ENCODE peak calls at places on chromosomes 1 and 21, in ten cellular contexts. One of them, this sample, is unnamed.
A peak's percentile ranks its signal among the peaks of the same experiment; 100 is the strongest.

GRCh38 chr1:246035060-246035531 is 472.0 kb downstream of the SMYD3 start:
- DNase-seq in mucosa of descending colon: no peak
- DNase-seq in NCI-H524 treated with DMSO at 0.1 percent for 48 hours: no peak
- DNase-seq in nephron progenitor cell: no peak
- DNase-seq in activated gamma-delta T cell treated with anti-CD3 and anti-CD28 coated beads, Interleukin-2, amount 50 U/mL, for 16 hours: no peak
- DNase-seq in stimulated activated CD8-positive, alpha-beta memory T cell treated with anti-CD3 and anti-CD28 coated beads, Interleukin-15, amount 100 ng/mL, for 1 hour: no peak
- DNase-seq in H54: no peak
- DNase-seq in cerebellar cortex: peak; percentile 30
- DNase-seq in endothelial cell: no peak
- DNase-seq in NCI-H1417 treated with DMSO at 0.1 percent for 48 hours: no peak
- DNase-seq in this sample: no peak

GRCh38 chr1:15355968-15356621 is 53.6 kb upstream of the EFHD2 start:
- DNase-seq in mucosa of descending colon: no peak
- DNase-seq in NCI-H524 treated with DMSO at 0.1 percent for 48 hours: no peak
- DNase-seq in nephron progenitor cell: no peak
- DNase-seq in activated gamma-delta T cell treated with anti-CD3 and anti-CD28 coated beads, Interleukin-2, amount 50 U/mL, for 16 hours: no peak
- DNase-seq in stimulated activated CD8-positive, alpha-beta memory T cell treated with anti-CD3 and anti-CD28 coated beads, Interleukin-15, amount 100 ng/mL, for 1 hour: no peak
- DNase-seq in H54: peak; percentile 34
- DNase-seq in cerebellar cortex: no peak
- DNase-seq in endothelial cell: no peak
- DNase-seq in NCI-H1417 treated with DMSO at 0.1 percent for 48 hours: no peak
- DNase-seq in this sample: no peak

GRCh38 chr1:88801575-88802208 is 89.7 kb downstream of the GTF2B start:
- DNase-seq in mucosa of descending colon: no peak
- DNase-seq in NCI-H524 treated with DMSO at 0.1 percent for 48 hours: no peak
- DNase-seq in nephron progenitor cell: no peak
- DNase-seq in activated gamma-delta T cell treated with anti-CD3 and anti-CD28 coated beads, Interleukin-2, amount 50 U/mL, for 16 hours: no peak
- DNase-seq in stimulated activated CD8-positive, alpha-beta memory T cell treated with anti-CD3 and anti-CD28 coated beads, Interleukin-15, amount 100 ng/mL, for 1 hour: no peak
- DNase-seq in H54: no peak
- DNase-seq in cerebellar cortex: no peak
- DNase-seq in endothelial cell: no peak
- DNase-seq in NCI-H1417 treated with DMSO at 0.1 percent for 48 hours: no peak
- DNase-seq in this sample: no peak

GRCh38 chr1:25858494-25858893 is 763 bp downstream of the AUNIP start:
- DNase-seq in mucosa of descending colon: no peak
- DNase-seq in NCI-H524 treated with DMSO at 0.1 percent for 48 hours: no peak
- DNase-seq in nephron progenitor cell: no peak
- DNase-seq in activated gamma-delta T cell treated with anti-CD3 and anti-CD28 coated beads, Interleukin-2, amount 50 U/mL, for 16 hours: no peak
- DNase-seq in stimulated activated CD8-positive, alpha-beta memory T cell treated with anti-CD3 and anti-CD28 coated beads, Interleukin-15, amount 100 ng/mL, for 1 hour: no peak
- DNase-seq in H54: no peak
- DNase-seq in cerebellar cortex: no peak
- DNase-seq in endothelial cell: no peak
- DNase-seq in NCI-H1417 treated with DMSO at 0.1 percent for 48 hours: no peak
- DNase-seq in this sample: no peak

GRCh38 chr1:171488190-171488929 is 3.0 kb downstream of the PRRC2C start:
- DNase-seq in mucosa of descending colon: no peak
- DNase-seq in NCI-H524 treated with DMSO at 0.1 percent for 48 hours: no peak
- DNase-seq in nephron progenitor cell: no peak
- DNase-seq in activated gamma-delta T cell treated with anti-CD3 and anti-CD28 coated beads, Interleukin-2, amount 50 U/mL, for 16 hours: no peak
- DNase-seq in stimulated activated CD8-positive, alpha-beta memory T cell treated with anti-CD3 and anti-CD28 coated beads, Interleukin-15, amount 100 ng/mL, for 1 hour: no peak
- DNase-seq in H54: no peak
- DNase-seq in cerebellar cortex: no peak
- DNase-seq in endothelial cell: no peak
- DNase-seq in NCI-H1417 treated with DMSO at 0.1 percent for 48 hours: no peak
- DNase-seq in this sample: no peak

GRCh38 chr1:37120279-37120678 is 86.0 kb upstream of the GRIK3 start:
- DNase-seq in mucosa of descending colon: no peak
- DNase-seq in NCI-H524 treated with DMSO at 0.1 percent for 48 hours: no peak
- DNase-seq in nephron progenitor cell: no peak
- DNase-seq in activated gamma-delta T cell treated with anti-CD3 and anti-CD28 coated beads, Interleukin-2, amount 50 U/mL, for 16 hours: no peak
- DNase-seq in stimulated activated CD8-positive, alpha-beta memory T cell treated with anti-CD3 and anti-CD28 coated beads, Interleukin-15, amount 100 ng/mL, for 1 hour: no peak
- DNase-seq in H54: no peak
- DNase-seq in cerebellar cortex: no peak
- DNase-seq in endothelial cell: no peak
- DNase-seq in NCI-H1417 treated with DMSO at 0.1 percent for 48 hours: no peak
- DNase-seq in this sample: no peak

GRCh38 chr1:159925713-159926066 is 383 bp upstream of the TAGLN2 start:
- DNase-seq in mucosa of descending colon: no peak
- DNase-seq in NCI-H524 treated with DMSO at 0.1 percent for 48 hours: no peak
- DNase-seq in nephron progenitor cell: no peak
- DNase-seq in activated gamma-delta T cell treated with anti-CD3 and anti-CD28 coated beads, Interleukin-2, amount 50 U/mL, for 16 hours: no peak
- DNase-seq in stimulated activated CD8-positive, alpha-beta memory T cell treated with anti-CD3 and anti-CD28 coated beads, Interleukin-15, amount 100 ng/mL, for 1 hour: no peak
- DNase-seq in H54: peak; percentile 69
- DNase-seq in cerebellar cortex: no peak
- DNase-seq in endothelial cell: no peak
- DNase-seq in NCI-H1417 treated with DMSO at 0.1 percent for 48 hours: no peak
- DNase-seq in this sample: no peak

GRCh38 chr1:19882111-19883071 is at the start of gene OTUD3:
- DNase-seq in mucosa of descending colon: peak; percentile 96
- DNase-seq in NCI-H524 treated with DMSO at 0.1 percent for 48 hours: peak; percentile 71
- DNase-seq in nephron progenitor cell: peak; percentile 93
- DNase-seq in activated gamma-delta T cell treated with anti-CD3 and anti-CD28 coated beads, Interleukin-2, amount 50 U/mL, for 16 hours: peak; percentile 91
- DNase-seq in stimulated activated CD8-positive, alpha-beta memory T cell treated with anti-CD3 and anti-CD28 coated beads, Interleukin-15, amount 100 ng/mL, for 1 hour: peak; percentile 90
- DNase-seq in H54: peak; percentile 87
- DNase-seq in cerebellar cortex: peak; percentile 99
- DNase-seq in endothelial cell: peak; percentile 95
- DNase-seq in NCI-H1417 treated with DMSO at 0.1 percent for 48 hours: peak; percentile 97
- DNase-seq in this sample: peak; percentile 97

GRCh38 chr1:197519741-197520334 is 251.8 kb downstream of the CRB1 start:
- DNase-seq in mucosa of descending colon: no peak
- DNase-seq in NCI-H524 treated with DMSO at 0.1 percent for 48 hours: no peak
- DNase-seq in nephron progenitor cell: no peak
- DNase-seq in activated gamma-delta T cell treated with anti-CD3 and anti-CD28 coated beads, Interleukin-2, amount 50 U/mL, for 16 hours: no peak
- DNase-seq in stimulated activated CD8-positive, alpha-beta memory T cell treated with anti-CD3 and anti-CD28 coated beads, Interleukin-15, amount 100 ng/mL, for 1 hour: no peak
- DNase-seq in H54: no peak
- DNase-seq in cerebellar cortex: peak; percentile 8
- DNase-seq in endothelial cell: no peak
- DNase-seq in NCI-H1417 treated with DMSO at 0.1 percent for 48 hours: no peak
- DNase-seq in this sample: no peak

GRCh38 chr1:24776821-24777220 is 31.6 kb downstream of the CLIC4 start:
- DNase-seq in mucosa of descending colon: no peak
- DNase-seq in NCI-H524 treated with DMSO at 0.1 percent for 48 hours: no peak
- DNase-seq in nephron progenitor cell: no peak
- DNase-seq in activated gamma-delta T cell treated with anti-CD3 and anti-CD28 coated beads, Interleukin-2, amount 50 U/mL, for 16 hours: no peak
- DNase-seq in stimulated activated CD8-positive, alpha-beta memory T cell treated with anti-CD3 and anti-CD28 coated beads, Interleukin-15, amount 100 ng/mL, for 1 hour: no peak
- DNase-seq in H54: no peak
- DNase-seq in cerebellar cortex: no peak
- DNase-seq in endothelial cell: no peak
- DNase-seq in NCI-H1417 treated with DMSO at 0.1 percent for 48 hours: no peak
- DNase-seq in this sample: no peak

GRCh38 chr1:37794372-37795339 is 1.0 kb downstream of the MANEAL start:
- DNase-seq in mucosa of descending colon: no peak
- DNase-seq in NCI-H524 treated with DMSO at 0.1 percent for 48 hours: no peak
- DNase-seq in nephron progenitor cell: no peak
- DNase-seq in activated gamma-delta T cell treated with anti-CD3 and anti-CD28 coated beads, Interleukin-2, amount 50 U/mL, for 16 hours: no peak
- DNase-seq in stimulated activated CD8-positive, alpha-beta memory T cell treated with anti-CD3 and anti-CD28 coated beads, Interleukin-15, amount 100 ng/mL, for 1 hour: no peak
- DNase-seq in H54: no peak
- DNase-seq in cerebellar cortex: peak; percentile 32
- DNase-seq in endothelial cell: no peak
- DNase-seq in NCI-H1417 treated with DMSO at 0.1 percent for 48 hours: no peak
- DNase-seq in this sample: no peak

GRCh38 chr1:77282187-77282865 is 507 bp downstream of the AK5 start:
- DNase-seq in mucosa of descending colon: peak; percentile 22
- DNase-seq in NCI-H524 treated with DMSO at 0.1 percent for 48 hours: peak; percentile 21
- DNase-seq in nephron progenitor cell: peak; percentile 49
- DNase-seq in activated gamma-delta T cell treated with anti-CD3 and anti-CD28 coated beads, Interleukin-2, amount 50 U/mL, for 16 hours: peak; percentile 3
- DNase-seq in stimulated activated CD8-positive, alpha-beta memory T cell treated with anti-CD3 and anti-CD28 coated beads, Interleukin-15, amount 100 ng/mL, for 1 hour: no peak
- DNase-seq in H54: peak; percentile 61
- DNase-seq in cerebellar cortex: no peak
- DNase-seq in endothelial cell: peak; percentile 37
- DNase-seq in NCI-H1417 treated with DMSO at 0.1 percent for 48 hours: no peak
- DNase-seq in this sample: no peak

GRCh38 chr21:45127937-45128336 is 53.6 kb downstream of the ADARB1 start:
- DNase-seq in mucosa of descending colon: no peak
- DNase-seq in NCI-H524 treated with DMSO at 0.1 percent for 48 hours: no peak
- DNase-seq in nephron progenitor cell: no peak
- DNase-seq in activated gamma-delta T cell treated with anti-CD3 and anti-CD28 coated beads, Interleukin-2, amount 50 U/mL, for 16 hours: no peak
- DNase-seq in stimulated activated CD8-positive, alpha-beta memory T cell treated with anti-CD3 and anti-CD28 coated beads, Interleukin-15, amount 100 ng/mL, for 1 hour: no peak
- DNase-seq in H54: no peak
- DNase-seq in cerebellar cortex: peak; percentile 71
- DNase-seq in endothelial cell: no peak
- DNase-seq in NCI-H1417 treated with DMSO at 0.1 percent for 48 hours: no peak
- DNase-seq in this sample: no peak

GRCh38 chr1:171819946-171820345 is 21.4 kb upstream of the DNM3 start:
- DNase-seq in mucosa of descending colon: no peak
- DNase-seq in NCI-H524 treated with DMSO at 0.1 percent for 48 hours: no peak
- DNase-seq in nephron progenitor cell: no peak
- DNase-seq in activated gamma-delta T cell treated with anti-CD3 and anti-CD28 coated beads, Interleukin-2, amount 50 U/mL, for 16 hours: no peak
- DNase-seq in stimulated activated CD8-positive, alpha-beta memory T cell treated with anti-CD3 and anti-CD28 coated beads, Interleukin-15, amount 100 ng/mL, for 1 hour: no peak
- DNase-seq in H54: no peak
- DNase-seq in cerebellar cortex: peak; percentile 75
- DNase-seq in endothelial cell: no peak
- DNase-seq in NCI-H1417 treated with DMSO at 0.1 percent for 48 hours: no peak
- DNase-seq in this sample: no peak

GRCh38 chr1:222346955-222347354 is 200.9 kb downstream of the HHIPL2 start:
- DNase-seq in mucosa of descending colon: no peak
- DNase-seq in NCI-H524 treated with DMSO at 0.1 percent for 48 hours: no peak
- DNase-seq in nephron progenitor cell: no peak
- DNase-seq in activated gamma-delta T cell treated with anti-CD3 and anti-CD28 coated beads, Interleukin-2, amount 50 U/mL, for 16 hours: no peak
- DNase-seq in stimulated activated CD8-positive, alpha-beta memory T cell treated with anti-CD3 and anti-CD28 coated beads, Interleukin-15, amount 100 ng/mL, for 1 hour: no peak
- DNase-seq in H54: no peak
- DNase-seq in cerebellar cortex: peak; percentile 76
- DNase-seq in endothelial cell: no peak
- DNase-seq in NCI-H1417 treated with DMSO at 0.1 percent for 48 hours: no peak
- DNase-seq in this sample: no peak

GRCh38 chr1:7373936-7374760 is 396.9 kb upstream of the VAMP3 start:
- DNase-seq in mucosa of descending colon: no peak
- DNase-seq in NCI-H524 treated with DMSO at 0.1 percent for 48 hours: no peak
- DNase-seq in nephron progenitor cell: no peak
- DNase-seq in activated gamma-delta T cell treated with anti-CD3 and anti-CD28 coated beads, Interleukin-2, amount 50 U/mL, for 16 hours: no peak
- DNase-seq in stimulated activated CD8-positive, alpha-beta memory T cell treated with anti-CD3 and anti-CD28 coated beads, Interleukin-15, amount 100 ng/mL, for 1 hour: no peak
- DNase-seq in H54: no peak
- DNase-seq in cerebellar cortex: peak; percentile 17
- DNase-seq in endothelial cell: no peak
- DNase-seq in NCI-H1417 treated with DMSO at 0.1 percent for 48 hours: no peak
- DNase-seq in this sample: no peak

GRCh38 chr21:44992608-44993031 is 52.8 kb downstream of the SLX9 start:
- DNase-seq in mucosa of descending colon: no peak
- DNase-seq in NCI-H524 treated with DMSO at 0.1 percent for 48 hours: no peak
- DNase-seq in nephron progenitor cell: no peak
- DNase-seq in activated gamma-delta T cell treated with anti-CD3 and anti-CD28 coated beads, Interleukin-2, amount 50 U/mL, for 16 hours: no peak
- DNase-seq in stimulated activated CD8-positive, alpha-beta memory T cell treated with anti-CD3 and anti-CD28 coated beads, Interleukin-15, amount 100 ng/mL, for 1 hour: no peak
- DNase-seq in H54: no peak
- DNase-seq in cerebellar cortex: no peak
- DNase-seq in endothelial cell: no peak
- DNase-seq in NCI-H1417 treated with DMSO at 0.1 percent for 48 hours: no peak
- DNase-seq in this sample: no peak

GRCh38 chr1:7552402-7552801 is 218.7 kb upstream of the VAMP3 start:
- DNase-seq in mucosa of descending colon: peak; percentile 19
- DNase-seq in NCI-H524 treated with DMSO at 0.1 percent for 48 hours: no peak
- DNase-seq in nephron progenitor cell: peak; percentile 63
- DNase-seq in activated gamma-delta T cell treated with anti-CD3 and anti-CD28 coated beads, Interleukin-2, amount 50 U/mL, for 16 hours: no peak
- DNase-seq in stimulated activated CD8-positive, alpha-beta memory T cell treated with anti-CD3 and anti-CD28 coated beads, Interleukin-15, amount 100 ng/mL, for 1 hour: no peak
- DNase-seq in H54: no peak
- DNase-seq in cerebellar cortex: no peak
- DNase-seq in endothelial cell: no peak
- DNase-seq in NCI-H1417 treated with DMSO at 0.1 percent for 48 hours: no peak
- DNase-seq in this sample: no peak

GRCh38 chr1:153587314-153587713 is 21.7 kb upstream of the S100A2 start:
- DNase-seq in mucosa of descending colon: no peak
- DNase-seq in NCI-H524 treated with DMSO at 0.1 percent for 48 hours: no peak
- DNase-seq in nephron progenitor cell: no peak
- DNase-seq in activated gamma-delta T cell treated with anti-CD3 and anti-CD28 coated beads, Interleukin-2, amount 50 U/mL, for 16 hours: no peak
- DNase-seq in stimulated activated CD8-positive, alpha-beta memory T cell treated with anti-CD3 and anti-CD28 coated beads, Interleukin-15, amount 100 ng/mL, for 1 hour: no peak
- DNase-seq in H54: no peak
- DNase-seq in cerebellar cortex: no peak
- DNase-seq in endothelial cell: no peak
- DNase-seq in NCI-H1417 treated with DMSO at 0.1 percent for 48 hours: no peak
- DNase-seq in this sample: no peak

GRCh38 chr1:40664167-40664537 is 1.3 kb downstream of the RIMS3 start:
- DNase-seq in mucosa of descending colon: no peak
- DNase-seq in NCI-H524 treated with DMSO at 0.1 percent for 48 hours: peak; percentile 9
- DNase-seq in nephron progenitor cell: no peak
- DNase-seq in activated gamma-delta T cell treated with anti-CD3 and anti-CD28 coated beads, Interleukin-2, amount 50 U/mL, for 16 hours: no peak
- DNase-seq in stimulated activated CD8-positive, alpha-beta memory T cell treated with anti-CD3 and anti-CD28 coated beads, Interleukin-15, amount 100 ng/mL, for 1 hour: no peak
- DNase-seq in H54: no peak
- DNase-seq in cerebellar cortex: no peak
- DNase-seq in endothelial cell: no peak
- DNase-seq in NCI-H1417 treated with DMSO at 0.1 percent for 48 hours: no peak
- DNase-seq in this sample: no peak

GRCh38 chr1:211639500-211640361 is 35.7 kb downstream of the NEK2 start:
- DNase-seq in mucosa of descending colon: no peak
- DNase-seq in NCI-H524 treated with DMSO at 0.1 percent for 48 hours: no peak
- DNase-seq in nephron progenitor cell: no peak
- DNase-seq in activated gamma-delta T cell treated with anti-CD3 and anti-CD28 coated beads, Interleukin-2, amount 50 U/mL, for 16 hours: no peak
- DNase-seq in stimulated activated CD8-positive, alpha-beta memory T cell treated with anti-CD3 and anti-CD28 coated beads, Interleukin-15, amount 100 ng/mL, for 1 hour: no peak
- DNase-seq in H54: no peak
- DNase-seq in cerebellar cortex: no peak
- DNase-seq in endothelial cell: no peak
- DNase-seq in NCI-H1417 treated with DMSO at 0.1 percent for 48 hours: no peak
- DNase-seq in this sample: no peak

GRCh38 chr21:42062543-42063022 is 8.5 kb upstream of the UMODL1 start:
- DNase-seq in mucosa of descending colon: peak; percentile 72
- DNase-seq in NCI-H524 treated with DMSO at 0.1 percent for 48 hours: no peak
- DNase-seq in nephron progenitor cell: no peak
- DNase-seq in activated gamma-delta T cell treated with anti-CD3 and anti-CD28 coated beads, Interleukin-2, amount 50 U/mL, for 16 hours: peak; percentile 74
- DNase-seq in stimulated activated CD8-positive, alpha-beta memory T cell treated with anti-CD3 and anti-CD28 coated beads, Interleukin-15, amount 100 ng/mL, for 1 hour: peak; percentile 68
- DNase-seq in H54: no peak
- DNase-seq in cerebellar cortex: no peak
- DNase-seq in endothelial cell: no peak
- DNase-seq in NCI-H1417 treated with DMSO at 0.1 percent for 48 hours: no peak
- DNase-seq in this sample: no peak

GRCh38 chr21:44283953-44284352 is 1.7 kb upstream of the AIRE start:
- DNase-seq in mucosa of descending colon: no peak
- DNase-seq in NCI-H524 treated with DMSO at 0.1 percent for 48 hours: no peak
- DNase-seq in nephron progenitor cell: no peak
- DNase-seq in activated gamma-delta T cell treated with anti-CD3 and anti-CD28 coated beads, Interleukin-2, amount 50 U/mL, for 16 hours: no peak
- DNase-seq in stimulated activated CD8-positive, alpha-beta memory T cell treated with anti-CD3 and anti-CD28 coated beads, Interleukin-15, amount 100 ng/mL, for 1 hour: no peak
- DNase-seq in H54: no peak
- DNase-seq in cerebellar cortex: no peak
- DNase-seq in endothelial cell: no peak
- DNase-seq in NCI-H1417 treated with DMSO at 0.1 percent for 48 hours: no peak
- DNase-seq in this sample: no peak

GRCh38 chr1:38084700-38085099 is 38.1 kb upstream of the POU3F1 start:
- DNase-seq in mucosa of descending colon: no peak
- DNase-seq in NCI-H524 treated with DMSO at 0.1 percent for 48 hours: no peak
- DNase-seq in nephron progenitor cell: no peak
- DNase-seq in activated gamma-delta T cell treated with anti-CD3 and anti-CD28 coated beads, Interleukin-2, amount 50 U/mL, for 16 hours: no peak
- DNase-seq in stimulated activated CD8-positive, alpha-beta memory T cell treated with anti-CD3 and anti-CD28 coated beads, Interleukin-15, amount 100 ng/mL, for 1 hour: no peak
- DNase-seq in H54: no peak
- DNase-seq in cerebellar cortex: no peak
- DNase-seq in endothelial cell: no peak
- DNase-seq in NCI-H1417 treated with DMSO at 0.1 percent for 48 hours: no peak
- DNase-seq in this sample: no peak

GRCh38 chr1:9305216-9305615 is 12.5 kb downstream of the SPSB1 start:
- DNase-seq in mucosa of descending colon: no peak
- DNase-seq in NCI-H524 treated with DMSO at 0.1 percent for 48 hours: no peak
- DNase-seq in nephron progenitor cell: no peak
- DNase-seq in activated gamma-delta T cell treated with anti-CD3 and anti-CD28 coated beads, Interleukin-2, amount 50 U/mL, for 16 hours: no peak
- DNase-seq in stimulated activated CD8-positive, alpha-beta memory T cell treated with anti-CD3 and anti-CD28 coated beads, Interleukin-15, amount 100 ng/mL, for 1 hour: no peak
- DNase-seq in H54: no peak
- DNase-seq in cerebellar cortex: no peak
- DNase-seq in endothelial cell: no peak
- DNase-seq in NCI-H1417 treated with DMSO at 0.1 percent for 48 hours: no peak
- DNase-seq in this sample: no peak

GRCh38 chr1:100162881-100163280 is 15.2 kb downstream of the LRRC39 start:
- DNase-seq in mucosa of descending colon: no peak
- DNase-seq in NCI-H524 treated with DMSO at 0.1 percent for 48 hours: no peak
- DNase-seq in nephron progenitor cell: no peak
- DNase-seq in activated gamma-delta T cell treated with anti-CD3 and anti-CD28 coated beads, Interleukin-2, amount 50 U/mL, for 16 hours: no peak
- DNase-seq in stimulated activated CD8-positive, alpha-beta memory T cell treated with anti-CD3 and anti-CD28 coated beads, Interleukin-15, amount 100 ng/mL, for 1 hour: no peak
- DNase-seq in H54: no peak
- DNase-seq in cerebellar cortex: no peak
- DNase-seq in endothelial cell: no peak
- DNase-seq in NCI-H1417 treated with DMSO at 0.1 percent for 48 hours: no peak
- DNase-seq in this sample: no peak

GRCh38 chr1:9992910-9993309 is 4.1 kb upstream of the RBP7 start:
- DNase-seq in mucosa of descending colon: no peak
- DNase-seq in NCI-H524 treated with DMSO at 0.1 percent for 48 hours: no peak
- DNase-seq in nephron progenitor cell: no peak
- DNase-seq in activated gamma-delta T cell treated with anti-CD3 and anti-CD28 coated beads, Interleukin-2, amount 50 U/mL, for 16 hours: no peak
- DNase-seq in stimulated activated CD8-positive, alpha-beta memory T cell treated with anti-CD3 and anti-CD28 coated beads, Interleukin-15, amount 100 ng/mL, for 1 hour: no peak
- DNase-seq in H54: no peak
- DNase-seq in cerebellar cortex: no peak
- DNase-seq in endothelial cell: no peak
- DNase-seq in NCI-H1417 treated with DMSO at 0.1 percent for 48 hours: no peak
- DNase-seq in this sample: no peak

GRCh38 chr1:182786223-182787001 is 3.2 kb upstream of the NPL start:
- DNase-seq in mucosa of descending colon: peak; percentile 72
- DNase-seq in NCI-H524 treated with DMSO at 0.1 percent for 48 hours: peak; percentile 49
- DNase-seq in nephron progenitor cell: peak; percentile 73
- DNase-seq in activated gamma-delta T cell treated with anti-CD3 and anti-CD28 coated beads, Interleukin-2, amount 50 U/mL, for 16 hours: no peak
- DNase-seq in stimulated activated CD8-positive, alpha-beta memory T cell treated with anti-CD3 and anti-CD28 coated beads, Interleukin-15, amount 100 ng/mL, for 1 hour: no peak
- DNase-seq in H54: peak; percentile 63
- DNase-seq in cerebellar cortex: peak; percentile 81
- DNase-seq in endothelial cell: peak; percentile 79
- DNase-seq in NCI-H1417 treated with DMSO at 0.1 percent for 48 hours: no peak
- DNase-seq in this sample: peak; percentile 44

This sample was measured in progenitor cell of endocrine pancreas.